ENCODE peak calls at places on chromosomes 16 and 17, in four cellular contexts. L is HepG2, E is upper lobe of left lung, J is GM12878. G is an unnamed sample.

GRCh38 chr17:45973099-45973838 is 25.8 kb upstream of the STH start:
- ATAC-seq in L (no peak), E (no peak), J (no peak), G (no peak)

GRCh38 chr17:18626152-18626870 is 17.9 kb downstream of the TBC1D28 start:
- ATAC-seq in L (no peak), E (no peak), J (no peak), G (no peak)

GRCh38 chr17:41457656-41458055 is 9.5 kb downstream of the KRT32 start:
- ATAC-seq in L (no peak), E (no peak), J (no peak), G (no peak)

GRCh38 chr17:66711936-66712335 is 123.0 kb upstream of the CACNG5 start:
- ATAC-seq in L (peak; percentile 75), E (peak; percentile 20), J (peak; percentile 2), G (no peak)

GRCh38 chr17:41697122-41697962 is 8.7 kb downstream of the EIF1 start:
- ATAC-seq in L (no peak), E (peak; percentile 73), J (no peak), G (peak; percentile 90)

GRCh38 chr17:74220966-74221814 is 7.8 kb downstream of the TTYH2 start:
- ATAC-seq in L (no peak), E (no peak), J (no peak), G (no peak)

GRCh38 chr16:21224800-21225199 is 8.7 kb upstream of the ANKS4B start:
- ATAC-seq in L (no peak), E (no peak), J (no peak), G (no peak)

GRCh38 chr17:81332118-81332834 is 37.2 kb upstream of the SLC38A10 start:
- ATAC-seq in L (no peak), E (no peak), J (no peak), G (no peak)

GRCh38 chr17:45029758-45030423 is 21.5 kb downstream of the DCAKD start:
- ATAC-seq in L (peak; percentile 57), E (no peak), J (peak; percentile 92), G (no peak)

GRCh38 chr16:68113765-68114240 is 28.6 kb downstream of the NFATC3 start:
- ATAC-seq in L (peak; percentile 43), E (no peak), J (no peak), G (no peak)

DNA sequence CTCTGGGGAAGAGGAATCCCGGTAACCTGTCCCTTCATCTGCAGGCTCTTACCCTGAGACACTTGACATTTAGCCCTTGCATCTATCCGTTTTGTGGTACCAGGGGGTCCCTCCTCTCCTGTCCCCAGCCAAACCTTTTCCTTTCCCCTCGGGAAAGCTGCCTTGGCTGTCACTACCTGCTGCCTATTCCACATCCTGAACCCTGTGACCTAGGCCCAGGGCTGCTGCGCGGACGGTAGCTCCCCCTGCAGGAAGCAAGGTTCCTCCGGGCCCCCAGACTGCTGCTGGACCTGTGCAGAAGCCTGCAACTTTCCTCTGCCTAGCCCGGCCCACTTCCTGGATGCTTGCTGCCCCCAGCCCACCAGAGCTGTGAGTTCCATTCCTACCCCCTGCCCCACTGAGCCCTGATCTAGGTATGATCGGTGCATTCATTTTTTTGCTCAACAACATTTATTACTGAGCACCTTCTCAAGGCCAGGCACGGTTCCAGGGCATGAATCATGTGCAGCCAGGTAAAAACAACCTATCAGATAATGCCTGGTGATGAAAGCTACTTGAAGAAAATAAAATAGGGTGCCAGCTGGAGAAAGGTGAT is 10.5 kb upstream of the ALDOA start:
- ATAC-seq in L (peak; percentile 93), E (no peak), J (peak; percentile 85), G (no peak)
- TF ChIP-seq POLR2AphosphoS5 in L (no peak), E (no peak), J (no peak), G (no peak)

GRCh38 chr16:56606071-56606687 is 2.2 kb upstream of the MT2A start:
- ATAC-seq in L (no peak), E (no peak), J (no peak), G (no peak)

GRCh38 chr16:56607675-56608042 is 725 bp upstream of the MT2A start:
- ATAC-seq in L (peak; percentile 2), E (no peak), J (no peak), G (no peak)

GRCh38 chr16:56605475-56605874 is 2.9 kb upstream of the MT2A start:
- ATAC-seq in L (no peak), E (no peak), J (no peak), G (no peak)

GRCh38 chr16:56608043-56608875 is at the start of gene MT2A:
- ATAC-seq in L (peak; percentile 76), E (peak; percentile 92), J (peak; percentile 93), G (peak; percentile 83)

GRCh38 chr16:56606688-56607618 is 1.4 kb upstream of the MT2A start:
- ATAC-seq in L (peak; percentile 57), E (peak; percentile 65), J (no peak), G (peak; percentile 58)
- TF ChIP-seq EP300 in L (peak; percentile 71), E (peak; percentile 100), J (no peak), G (peak; percentile 72)

DNA sequence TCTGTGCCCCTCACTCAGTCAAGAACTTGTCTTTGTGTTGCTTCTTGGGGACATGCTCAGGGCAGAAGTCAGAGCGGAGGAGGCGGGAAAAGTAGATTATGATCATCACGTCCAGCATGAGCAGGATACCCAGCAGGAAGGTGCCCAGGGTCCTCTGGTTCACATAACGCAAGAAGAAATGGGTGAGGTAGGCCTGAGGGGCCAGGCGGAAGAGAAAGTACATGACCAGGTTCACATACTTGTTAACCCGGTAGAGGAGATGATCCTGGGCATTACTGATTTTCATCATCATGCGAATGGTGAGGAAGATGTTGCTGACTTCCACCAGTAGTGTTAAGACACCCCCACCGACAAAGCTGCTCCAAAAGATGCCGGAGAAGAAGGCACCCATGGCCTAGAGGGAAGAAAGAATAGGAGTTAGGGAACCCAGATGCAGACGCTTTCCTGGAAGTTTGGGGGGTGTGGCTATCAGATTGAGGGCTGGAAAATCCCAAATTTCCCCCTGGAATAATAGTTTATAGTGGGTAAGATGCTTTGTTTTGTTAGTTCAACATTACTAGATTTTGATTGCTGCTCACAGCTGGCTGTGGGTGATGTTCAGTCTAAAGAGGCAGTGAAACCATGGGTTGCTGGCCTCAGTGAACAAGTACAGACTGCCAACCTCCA is 1.4 kb downstream of the TLCD1 start:
- ATAC-seq in L (no peak), E (no peak), J (no peak), G (no peak)
- TF ChIP-seq POLR2AphosphoS5 in L (no peak), E (no peak), J (no peak), G (no peak)

GRCh38 chr16:2149630-2150417 is 1.4 kb downstream of the RAB26 start:
- ATAC-seq in L (peak; percentile 14), E (no peak), J (peak; percentile 38), G (no peak)

GRCh38 chr16:2148714-2149629 is 547 bp downstream of the RAB26 start:
- ATAC-seq in L (peak; percentile 0), E (no peak), J (peak; percentile 4), G (no peak)

GRCh38 chr16:2150418-2151187 is 2.2 kb downstream of the RAB26 start:
- ATAC-seq in L (peak; percentile 10), E (no peak), J (no peak), G (no peak)

GRCh38 chr16:2152695-2153506 is 2.7 kb upstream of the TRAF7 start:
- ATAC-seq in L (no peak), E (no peak), J (peak; percentile 5), G (no peak)

DNA sequence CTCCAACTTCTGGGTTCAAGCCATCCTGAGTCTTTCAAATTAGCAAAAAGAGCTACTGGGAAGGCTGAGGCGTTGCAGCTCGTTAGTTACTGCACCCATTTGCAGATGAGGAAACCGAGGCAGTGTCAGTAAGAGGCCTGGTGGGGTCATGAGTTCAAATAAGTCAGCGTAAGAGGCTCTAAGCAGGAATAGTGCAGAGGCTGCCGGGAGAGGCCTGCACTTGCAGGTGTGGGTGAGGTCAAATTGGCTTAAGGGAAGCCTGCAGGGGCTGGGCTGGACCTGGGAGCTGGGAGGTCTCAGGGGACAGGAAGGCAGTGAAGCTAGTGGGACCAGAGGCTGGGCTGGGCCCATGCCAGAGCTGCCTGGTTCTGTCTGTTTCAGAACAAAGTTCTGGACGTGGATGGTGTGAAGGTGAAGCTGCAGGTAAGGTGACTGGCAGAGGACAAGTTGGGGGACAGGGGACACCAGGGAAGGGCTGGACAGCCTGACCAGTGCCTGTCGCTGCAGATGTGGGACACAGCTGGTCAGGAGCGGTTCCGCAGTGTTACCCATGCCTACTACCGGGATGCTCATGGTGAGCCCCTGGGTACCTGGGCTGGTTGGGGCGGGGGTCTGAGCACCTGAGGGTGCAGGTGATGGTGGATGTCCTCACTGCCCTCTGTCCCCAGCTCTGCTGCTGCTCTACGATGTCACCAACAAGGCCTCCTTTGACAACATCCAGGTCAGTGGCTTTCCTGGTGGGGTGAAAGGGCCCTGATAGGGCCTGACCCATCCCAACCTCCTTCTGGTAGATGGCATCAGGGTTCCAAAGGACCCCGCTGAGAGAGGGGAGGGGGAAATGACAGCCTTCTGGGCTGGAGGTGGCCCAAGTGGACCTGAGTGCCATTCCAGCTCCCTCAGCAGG is 3.0 kb downstream of the RAB26 start:
- ATAC-seq in L (no peak), E (no peak), J (no peak), G (no peak)
- TF ChIP-seq EP300 in L (no peak), E (no peak), J (no peak), G (no peak)

GRCh38 chr16:9113707-9114106 is 22.3 kb downstream of the HAPSTR1 start:
- ATAC-seq in L (no peak), E (no peak), J (no peak), G (no peak)
- TF ChIP-seq POLR2AphosphoS5 in L (no peak), E (no peak), J (no peak), G (no peak)

DNA sequence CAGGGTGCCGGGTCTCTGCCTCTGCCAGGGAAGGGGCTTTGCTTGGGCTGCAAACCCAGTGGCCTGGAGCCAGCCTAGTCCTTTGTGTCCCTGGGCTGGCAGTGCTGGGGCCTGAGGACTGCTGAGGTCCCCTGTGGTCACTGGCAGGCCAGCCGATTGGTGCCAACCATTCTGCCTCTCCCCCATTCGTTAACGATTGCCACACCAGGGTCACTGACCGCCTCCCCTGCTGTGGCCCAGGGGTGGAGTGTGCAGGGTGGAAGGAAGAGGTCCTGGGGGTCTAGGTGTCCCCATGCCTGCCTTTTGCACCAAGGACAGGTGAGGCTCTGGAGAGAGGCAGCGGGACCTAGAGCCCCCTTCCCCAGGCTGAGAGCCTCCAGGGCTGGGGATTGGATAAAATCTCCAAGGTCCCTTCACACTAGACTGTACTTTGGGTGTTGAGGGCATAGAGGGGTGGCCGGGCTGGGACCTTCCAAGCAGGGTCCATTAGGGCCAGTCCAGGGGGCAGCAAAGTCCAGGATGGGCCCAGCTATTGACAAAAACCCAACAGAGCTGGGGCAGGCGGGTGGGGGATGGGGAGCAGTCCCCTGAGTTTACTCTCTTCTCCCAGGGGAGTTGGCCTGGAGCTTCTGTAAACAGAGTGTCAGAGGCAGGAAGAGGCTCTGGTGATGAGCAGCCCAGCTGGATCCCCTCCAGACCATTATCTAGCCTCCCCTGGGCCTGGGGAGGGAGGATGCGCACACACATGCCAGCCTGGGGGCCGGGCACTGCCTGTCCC is 1.1 kb downstream of the VASN start:
- ATAC-seq in L (peak; percentile 56), E (no peak), J (peak; percentile 17), G (no peak)
- TF ChIP-seq EP300 in L (peak; percentile 59), E (no peak), J (no peak), G (no peak)

G was measured in gastroesophageal sphincter.